ENCODE peak calls at places on chromosomes 16 and 17, in five cellular contexts. One of them, this sample, is unnamed.

GRCh38 chr17:73393381-73393780 is 81.6 kb upstream of the CDC42EP4 start:
- DNase-seq in tibial nerve: no peak
- DNase-seq in cardiac fibroblast: no peak
- DNase-seq in brain microvascular endothelial cell: no peak
- DNase-seq in fibroblast of lung: no peak
- DNase-seq in this sample: no peak

GRCh38 chr17:9151091-9151490 is 129.8 kb downstream of the NTN1 start:
- DNase-seq in brain microvascular endothelial cell: no peak
- DNase-seq in fibroblast of lung: no peak
- DNase-seq in cardiac fibroblast: no peak
- DNase-seq in tibial nerve: no peak
- DNase-seq in this sample: no peak

GRCh38 chr17:74992223-74992622 is 4.8 kb downstream of the CDR2L start:
- DNase-seq in fibroblast of lung: no peak
- DNase-seq in brain microvascular endothelial cell: no peak
- DNase-seq in tibial nerve: no peak
- DNase-seq in cardiac fibroblast: no peak
- DNase-seq in this sample: no peak

GRCh38 chr16:68510775-68511174 is 28.3 kb upstream of the ZFP90 start:
- DNase-seq in cardiac fibroblast: no peak
- DNase-seq in brain microvascular endothelial cell: no peak
- DNase-seq in tibial nerve: no peak
- DNase-seq in fibroblast of lung: no peak
- DNase-seq in this sample: no peak

GRCh38 chr17:42484304-42484703 is 25.6 kb downstream of the ATP6V0A1 start:
- DNase-seq in cardiac fibroblast: no peak
- DNase-seq in brain microvascular endothelial cell: no peak
- DNase-seq in tibial nerve: peak; percentile 7
- DNase-seq in fibroblast of lung: no peak
- DNase-seq in this sample: no peak

GRCh38 chr17:12672944-12673343 is 7.3 kb downstream of the MYOCD start:
- DNase-seq in tibial nerve: no peak
- DNase-seq in brain microvascular endothelial cell: no peak
- DNase-seq in cardiac fibroblast: no peak
- DNase-seq in fibroblast of lung: no peak
- DNase-seq in this sample: no peak

GRCh38 chr16:78321611-78322010 is 222.2 kb downstream of the WWOX start:
- DNase-seq in cardiac fibroblast: no peak
- DNase-seq in fibroblast of lung: no peak
- DNase-seq in brain microvascular endothelial cell: no peak
- DNase-seq in tibial nerve: no peak
- DNase-seq in this sample: no peak

GRCh38 chr17:37543527-37544122 is 53.9 kb downstream of the DUSP14 start:
- DNase-seq in fibroblast of lung: no peak
- DNase-seq in brain microvascular endothelial cell: no peak
- DNase-seq in tibial nerve: no peak
- DNase-seq in cardiac fibroblast: no peak
- DNase-seq in this sample: peak; percentile 44

GRCh38 chr17:15231851-15232516 is 33.1 kb downstream of the PMP22 start:
- DNase-seq in cardiac fibroblast: no peak
- DNase-seq in brain microvascular endothelial cell: no peak
- DNase-seq in tibial nerve: no peak
- DNase-seq in fibroblast of lung: no peak
- DNase-seq in this sample: no peak

GRCh38 chr17:75645501-75645888 is 12.3 kb downstream of the SMIM5 start:
- DNase-seq in tibial nerve: no peak
- DNase-seq in fibroblast of lung: no peak
- DNase-seq in brain microvascular endothelial cell: peak; percentile 76
- DNase-seq in cardiac fibroblast: no peak
- DNase-seq in this sample: peak; percentile 25

GRCh38 chr16:84052071-84052622 is 9.6 kb upstream of the SLC38A8 start:
- DNase-seq in cardiac fibroblast: no peak
- DNase-seq in tibial nerve: no peak
- DNase-seq in brain microvascular endothelial cell: no peak
- DNase-seq in fibroblast of lung: no peak
- DNase-seq in this sample: no peak

GRCh38 chr16:50996166-50996565 is 154.9 kb downstream of the SALL1 start:
- DNase-seq in cardiac fibroblast: no peak
- DNase-seq in tibial nerve: no peak
- DNase-seq in brain microvascular endothelial cell: no peak
- DNase-seq in fibroblast of lung: no peak
- DNase-seq in this sample: no peak

GRCh38 chr17:6427284-6427781 is 7.6 kb downstream of the AIPL1 start:
- DNase-seq in fibroblast of lung: peak; percentile 22
- DNase-seq in tibial nerve: no peak
- DNase-seq in brain microvascular endothelial cell: peak; percentile 40
- DNase-seq in cardiac fibroblast: peak; percentile 22
- DNase-seq in this sample: peak; percentile 18

GRCh38 chr17:63621684-63622570 is at the start of gene MAP3K3:
- DNase-seq in fibroblast of lung: peak; percentile 100
- DNase-seq in cardiac fibroblast: peak; percentile 100
- DNase-seq in tibial nerve: peak; percentile 98
- DNase-seq in brain microvascular endothelial cell: peak; percentile 100
- DNase-seq in this sample: peak; percentile 100
- TF ChIP-seq CTCF in fibroblast of lung: peak; percentile 17
- TF ChIP-seq CTCF in cardiac fibroblast: no peak
- TF ChIP-seq CTCF in tibial nerve: peak; percentile 25
- TF ChIP-seq CTCF in brain microvascular endothelial cell: peak; percentile 9
- TF ChIP-seq CTCF in this sample: peak; percentile 21

GRCh38 chr16:88382491-88383400 is at the start of gene ZNF469:
- DNase-seq in fibroblast of lung: peak; percentile 36
- DNase-seq in brain microvascular endothelial cell: no peak
- DNase-seq in cardiac fibroblast: peak; percentile 49
- DNase-seq in tibial nerve: no peak
- DNase-seq in this sample: peak; percentile 29
- H3K4me3 ChIP-seq in fibroblast of lung: peak within 1 kb of the TSS; percentile 71
- H3K4me3 ChIP-seq in brain microvascular endothelial cell: peak within 1 kb of the TSS; percentile 63
- H3K4me3 ChIP-seq in cardiac fibroblast: peak within 1 kb of the TSS; percentile 42
- H3K4me3 ChIP-seq in tibial nerve: peak within 1 kb of the TSS; percentile 30
- H3K4me3 ChIP-seq in this sample: peak within 1 kb of the TSS; percentile 58

DNA sequence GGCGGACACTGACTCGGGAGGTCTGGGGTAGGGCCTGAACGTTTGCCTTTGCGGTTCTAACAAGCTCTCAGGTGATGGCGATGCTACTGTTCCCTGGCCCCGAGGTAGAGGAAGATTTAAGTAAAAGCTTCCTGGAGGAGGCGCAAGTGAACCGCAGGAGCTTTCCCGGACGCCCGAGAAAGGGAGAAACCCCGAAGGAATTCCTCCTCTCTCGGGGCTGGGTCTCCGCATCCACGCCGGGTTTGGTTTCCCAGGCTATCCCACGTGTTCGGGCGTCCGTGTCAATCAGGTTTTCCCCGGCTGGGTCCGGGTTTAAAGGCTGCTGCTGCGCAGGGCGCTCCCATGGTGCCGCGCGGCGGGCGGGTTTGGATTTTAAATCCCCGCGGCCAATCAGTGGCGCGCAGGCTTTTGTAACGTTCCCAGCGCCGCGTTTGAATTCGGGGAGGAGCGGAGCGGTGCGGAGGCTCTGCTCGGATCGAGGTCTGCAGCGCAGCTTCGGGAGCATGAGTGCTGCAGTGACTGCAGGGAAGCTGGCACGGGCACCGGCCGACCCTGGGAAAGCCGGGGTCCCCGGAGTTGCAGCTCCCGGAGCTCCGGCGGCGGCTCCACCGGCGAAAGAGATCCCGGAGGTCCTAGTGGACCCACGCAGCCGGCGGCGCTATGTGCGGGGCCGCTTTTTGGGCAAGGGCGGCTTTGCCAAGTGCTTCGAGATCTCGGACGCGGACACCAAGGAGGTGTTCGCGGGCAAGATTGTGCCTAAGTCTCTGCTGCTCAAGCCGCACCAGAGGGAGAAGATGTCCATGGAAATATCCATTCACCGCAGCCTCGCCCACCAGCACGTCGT is at the start of gene PLK1:
- DNase-seq in tibial nerve: peak; percentile 50
- DNase-seq in brain microvascular endothelial cell: peak; percentile 80
- DNase-seq in cardiac fibroblast: peak; percentile 80
- DNase-seq in fibroblast of lung: peak; percentile 80
- DNase-seq in this sample: peak; percentile 81
- TF ChIP-seq CTCF in tibial nerve: no peak
- TF ChIP-seq CTCF in brain microvascular endothelial cell: peak; percentile 60
- TF ChIP-seq CTCF in cardiac fibroblast: peak; percentile 38
- TF ChIP-seq CTCF in fibroblast of lung: peak; percentile 47
- TF ChIP-seq CTCF in this sample: peak; percentile 59

GRCh38 chr16:2926660-2927646 is 15.2 kb downstream of the FLYWCH1 start:
- DNase-seq in tibial nerve: peak; percentile 95
- DNase-seq in cardiac fibroblast: peak; percentile 90
- DNase-seq in brain microvascular endothelial cell: peak; percentile 85
- DNase-seq in fibroblast of lung: peak; percentile 88
- DNase-seq in this sample: peak; percentile 89
- H3K4me3 ChIP-seq in tibial nerve: no peak overlapping the region
- H3K4me3 ChIP-seq in cardiac fibroblast: no peak overlapping the region
- H3K4me3 ChIP-seq in brain microvascular endothelial cell: peak overlapping the region; percentile 20
- H3K4me3 ChIP-seq in fibroblast of lung: no peak overlapping the region
- H3K4me3 ChIP-seq in this sample: peak overlapping the region; percentile 21

DNA sequence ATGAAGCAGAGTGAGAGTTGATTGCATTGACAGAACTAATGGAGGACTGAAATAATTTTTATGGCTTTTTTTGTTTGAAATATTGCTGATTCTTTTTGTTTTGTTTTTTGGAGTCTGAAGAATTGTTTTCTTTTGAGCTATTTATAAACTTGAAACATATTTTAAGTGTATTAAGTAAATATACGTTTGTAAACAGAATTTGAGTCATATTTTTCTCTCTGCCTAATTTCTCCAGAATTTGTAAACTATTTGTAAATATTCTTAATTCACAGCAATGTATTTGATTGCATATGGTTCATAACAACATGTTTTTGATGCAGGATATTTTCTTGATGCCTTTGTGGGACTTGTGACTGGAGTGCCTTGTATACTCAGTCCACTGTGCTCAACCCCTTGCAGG is 50.7 kb downstream of the SLFN11 start:
- DNase-seq in cardiac fibroblast: no peak
- DNase-seq in tibial nerve: no peak
- DNase-seq in brain microvascular endothelial cell: no peak
- DNase-seq in fibroblast of lung: no peak
- DNase-seq in this sample: no peak
- TF ChIP-seq CTCF in cardiac fibroblast: no peak
- TF ChIP-seq CTCF in tibial nerve: no peak
- TF ChIP-seq CTCF in brain microvascular endothelial cell: no peak
- TF ChIP-seq CTCF in fibroblast of lung: no peak
- TF ChIP-seq CTCF in this sample: no peak

GRCh38 chr17:79047291-79047920 is 23.4 kb downstream of the C1QTNF1 start:
- DNase-seq in fibroblast of lung: no peak
- DNase-seq in tibial nerve: no peak
- DNase-seq in brain microvascular endothelial cell: no peak
- DNase-seq in cardiac fibroblast: no peak
- DNase-seq in this sample: no peak

GRCh38 chr17:79049821-79050220 is 24.8 kb upstream of the ENGASE start:
- DNase-seq in fibroblast of lung: no peak
- DNase-seq in cardiac fibroblast: no peak
- DNase-seq in brain microvascular endothelial cell: no peak
- DNase-seq in tibial nerve: no peak
- DNase-seq in this sample: no peak

GRCh38 chr17:79046501-79047280 is 22.7 kb downstream of the C1QTNF1 start:
- DNase-seq in tibial nerve: no peak
- DNase-seq in brain microvascular endothelial cell: no peak
- DNase-seq in cardiac fibroblast: no peak
- DNase-seq in fibroblast of lung: no peak
- DNase-seq in this sample: no peak

GRCh38 chr17:79048826-79049755 is 25.1 kb downstream of the C1QTNF1 start:
- DNase-seq in fibroblast of lung: no peak
- DNase-seq in tibial nerve: no peak
- DNase-seq in brain microvascular endothelial cell: no peak
- DNase-seq in cardiac fibroblast: no peak
- DNase-seq in this sample: no peak

GRCh38 chr17:79047923-79048825 is 24.2 kb downstream of the C1QTNF1 start:
- DNase-seq in cardiac fibroblast: no peak
- DNase-seq in brain microvascular endothelial cell: no peak
- DNase-seq in tibial nerve: no peak
- DNase-seq in fibroblast of lung: no peak
- DNase-seq in this sample: no peak
- H3K4me3 ChIP-seq in cardiac fibroblast: no peak overlapping the region
- H3K4me3 ChIP-seq in brain microvascular endothelial cell: no peak overlapping the region
- H3K4me3 ChIP-seq in tibial nerve: no peak overlapping the region
- H3K4me3 ChIP-seq in fibroblast of lung: no peak overlapping the region
- H3K4me3 ChIP-seq in this sample: no peak overlapping the region

DNA sequence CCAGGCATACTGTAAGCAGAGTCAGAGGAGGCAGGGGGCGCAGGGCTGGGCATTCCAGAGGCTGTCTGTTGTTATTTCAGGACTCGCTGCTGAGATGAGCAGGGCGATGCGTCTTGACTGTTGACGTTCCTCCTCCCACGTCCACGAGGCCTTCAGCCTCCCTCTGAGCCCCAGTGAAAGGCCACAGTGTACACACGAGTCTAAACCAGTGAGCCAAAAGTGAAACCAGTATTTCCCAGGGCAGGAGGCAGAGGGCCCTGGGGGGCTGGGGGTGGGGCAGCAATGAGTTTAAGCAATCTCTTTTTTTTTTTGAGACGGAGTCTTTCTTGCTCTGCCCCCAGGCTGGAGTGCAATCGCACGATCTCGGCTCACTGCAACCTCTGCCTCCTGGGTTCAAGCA is 21.5 kb downstream of the SMTNL2 start:
- DNase-seq in cardiac fibroblast: peak; percentile 75
- DNase-seq in tibial nerve: no peak
- DNase-seq in brain microvascular endothelial cell: peak; percentile 73
- DNase-seq in fibroblast of lung: peak; percentile 34
- DNase-seq in this sample: peak; percentile 89
- TF ChIP-seq CTCF in cardiac fibroblast: no peak
- TF ChIP-seq CTCF in tibial nerve: no peak
- TF ChIP-seq CTCF in brain microvascular endothelial cell: peak; percentile 10
- TF ChIP-seq CTCF in fibroblast of lung: no peak
- TF ChIP-seq CTCF in this sample: peak; percentile 5

GRCh38 chr17:77428901-77429734 is 288.3 kb downstream of the SEC14L1 start:
- DNase-seq in fibroblast of lung: no peak
- DNase-seq in tibial nerve: no peak
- DNase-seq in cardiac fibroblast: no peak
- DNase-seq in brain microvascular endothelial cell: no peak
- DNase-seq in this sample: no peak

GRCh38 chr17:77427471-77427991 is 286.8 kb downstream of the SEC14L1 start:
- DNase-seq in tibial nerve: no peak
- DNase-seq in brain microvascular endothelial cell: peak; percentile 81
- DNase-seq in cardiac fibroblast: peak; percentile 84
- DNase-seq in fibroblast of lung: peak; percentile 90
- DNase-seq in this sample: peak; percentile 87

GRCh38 chr17:77428020-77428781 is 287.4 kb downstream of the SEC14L1 start:
- DNase-seq in tibial nerve: no peak
- DNase-seq in brain microvascular endothelial cell: no peak
- DNase-seq in cardiac fibroblast: no peak
- DNase-seq in fibroblast of lung: no peak
- DNase-seq in this sample: no peak

GRCh38 chr17:77429985-77430752 is 289.4 kb downstream of the SEC14L1 start:
- DNase-seq in fibroblast of lung: peak; percentile 99
- DNase-seq in cardiac fibroblast: peak; percentile 98
- DNase-seq in brain microvascular endothelial cell: peak; percentile 98
- DNase-seq in tibial nerve: peak; percentile 95
- DNase-seq in this sample: peak; percentile 100

DNA sequence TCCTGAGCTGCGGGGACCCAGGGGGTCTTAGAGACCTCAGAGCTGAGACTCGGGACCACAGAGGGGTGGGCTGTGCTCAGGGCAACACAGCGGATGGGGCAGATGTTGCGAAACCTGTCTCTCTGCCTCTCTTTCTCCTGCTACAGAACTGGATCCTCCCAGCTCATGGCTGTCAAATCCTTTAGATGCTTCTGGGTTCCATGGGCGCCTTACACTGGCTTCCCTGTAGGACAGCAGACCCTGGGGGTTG is 288.9 kb downstream of the SEC14L1 start:
- DNase-seq in brain microvascular endothelial cell: no peak
- DNase-seq in fibroblast of lung: no peak
- DNase-seq in tibial nerve: no peak
- DNase-seq in cardiac fibroblast: no peak
- DNase-seq in this sample: no peak
- H3K4me3 ChIP-seq in brain microvascular endothelial cell: no peak overlapping the region
- H3K4me3 ChIP-seq in fibroblast of lung: no peak overlapping the region
- H3K4me3 ChIP-seq in tibial nerve: no peak overlapping the region
- H3K4me3 ChIP-seq in cardiac fibroblast: no peak overlapping the region
- H3K4me3 ChIP-seq in this sample: no peak overlapping the region

GRCh38 chr17:10754109-10754508 is 24.3 kb upstream of the TMEM220 start:
- DNase-seq in tibial nerve: no peak
- DNase-seq in fibroblast of lung: peak; percentile 16
- DNase-seq in cardiac fibroblast: peak; percentile 28
- DNase-seq in brain microvascular endothelial cell: peak; percentile 6
- DNase-seq in this sample: peak; percentile 28
- TF ChIP-seq CTCF in tibial nerve: no peak
- TF ChIP-seq CTCF in fibroblast of lung: peak; percentile 33
- TF ChIP-seq CTCF in cardiac fibroblast: peak; percentile 49
- TF ChIP-seq CTCF in brain microvascular endothelial cell: peak; percentile 59
- TF ChIP-seq CTCF in this sample: peak; percentile 37

This sample was measured in fibroblast of villous mesenchyme.